ENCODE peak calls at places on chromosomes 3 and 15, in nine cellular contexts. E is A172; I is left lung; N is T-helper 1 cell; G is cardiac fibroblast; K is stomach; T is stimulated activated CD4-positive, alpha-beta T cell treated with anti-CD3 and anti-CD28 coated beads, Interleukin-4, amount 100 ng/mL, for 4 hours; R is HEK293T; C is NCI-H510A. J is an unnamed sample.

GRCh38 chr3:97689962-97690361 is 74.6 kb upstream of the ARL6 start:
- DNase-seq in E (no peak), I (no peak), N (no peak), G (no peak), K (no peak), T (no peak), R (no peak), C (no peak), J (no peak)

GRCh38 chr3:62622553-62623174 is 249.3 kb upstream of the FEZF2 start:
- DNase-seq in E (peak), I (no peak), N (no peak), G (peak), K (no peak), T (no peak), R (peak), C (no peak), J (no peak)

GRCh38 chr3:98994128-98994762 is 92.8 kb upstream of the DCBLD2 start:
- DNase-seq in E (peak), I (no peak), N (no peak), G (peak), K (no peak), T (no peak), R (peak), C (no peak), J (no peak)

GRCh38 chr15:90351479-90352108 is 490 bp upstream of the ZNF774 start:
- DNase-seq in E (no peak), I (no peak), N (no peak), G (no peak), K (no peak), T (no peak), R (no peak), C (no peak), J (no peak)

GRCh38 chr15:44536298-44536961 is 517 bp upstream of the EIF3J start:
- DNase-seq in E (peak), I (peak), N (no peak), G (no peak), K (peak), T (no peak), R (peak), C (no peak), J (peak)

GRCh38 chr15:101347454-101347853 is 52.4 kb upstream of the SNRPA1 start:
- DNase-seq in E (no peak), I (no peak), N (no peak), G (no peak), K (no peak), T (no peak), R (no peak), C (no peak), J (no peak)

GRCh38 chr3:195227871-195228270 is 43.1 kb downstream of the XXYLT1 start:
- DNase-seq in E (no peak), I (peak), N (no peak), G (no peak), K (peak), T (no peak), R (no peak), C (no peak), J (no peak)

GRCh38 chr15:58604455-58604923 is 145.0 kb downstream of the ADAM10 start:
- DNase-seq in E (no peak), I (no peak), N (no peak), G (no peak), K (no peak), T (no peak), R (no peak), C (no peak), J (no peak)

GRCh38 chr15:69093127-69093526 is 67.3 kb upstream of the GLCE start:
- DNase-seq in E (peak), I (no peak), N (no peak), G (peak), K (no peak), T (no peak), R (no peak), C (no peak), J (no peak)

GRCh38 chr3:177589921-177590336 is 392.6 kb upstream of the TBL1XR1 start:
- DNase-seq in E (peak), I (no peak), N (no peak), G (peak), K (no peak), T (no peak), R (no peak), C (peak), J (peak)

GRCh38 chr15:64566629-64567427 is 106.5 kb downstream of the ZNF609 start:
- DNase-seq in E (no peak), I (no peak), N (no peak), G (no peak), K (no peak), T (no peak), R (peak), C (peak), J (no peak)

GRCh38 chr3:38616111-38616510 is 33.4 kb downstream of the SCN5A start:
- DNase-seq in E (no peak), I (no peak), N (no peak), G (no peak), K (no peak), T (no peak), R (no peak), C (no peak), J (peak)

J was measured in pancreas.